ENCODE peak calls at places on chromosomes 12 and 14, in eight cellular contexts. A is HS-5, Z is hypothalamus, G is H54, T is HFFc6, W is AG08395, D is NCI-H2081, S is T-helper 1 cell. B is an unnamed sample.

GRCh38 chr14:99511421-99512109 is 30.4 kb downstream of the CCNK start:
- DNase-seq in A (no peak), Z (peak), G (no peak), T (no peak), W (no peak), D (no peak), S (no peak), B (no peak)

GRCh38 chr12:108618079-108618952 is 15.4 kb downstream of the SELPLG start:
- DNase-seq in A (no peak), Z (peak), G (peak), T (peak), W (peak), D (peak), S (peak), B (peak)

GRCh38 chr14:33805593-33805992 is 145.3 kb downstream of the EGLN3 start:
- DNase-seq in A (no peak), Z (peak), G (no peak), T (no peak), W (no peak), D (no peak), S (no peak), B (no peak)

GRCh38 chr14:25993830-25994229 is 604.0 kb downstream of the NOVA1 start:
- DNase-seq in A (no peak), Z (no peak), G (no peak), T (no peak), W (no peak), D (no peak), S (no peak), B (no peak)

GRCh38 chr14:87615822-87616679 is 376.9 kb downstream of the GALC start:
- DNase-seq in A (no peak), Z (peak), G (peak), T (no peak), W (peak), D (peak), S (no peak), B (no peak)

GRCh38 chr12:49223122-49223521 is 34.2 kb upstream of the TUBA1A start:
- DNase-seq in A (no peak), Z (no peak), G (no peak), T (no peak), W (no peak), D (no peak), S (no peak), B (no peak)

GRCh38 chr14:56005580-56006053 is 112.6 kb upstream of the PELI2 start:
- DNase-seq in A (no peak), Z (peak), G (no peak), T (no peak), W (peak), D (no peak), S (no peak), B (peak)

GRCh38 chr14:87153901-87154300 is 839.1 kb downstream of the GALC start:
- DNase-seq in A (no peak), Z (no peak), G (no peak), T (no peak), W (no peak), D (no peak), S (no peak), B (no peak)

GRCh38 chr12:73964641-73965040 is 573.0 kb upstream of the ATXN7L3B start:
- DNase-seq in A (no peak), Z (no peak), G (no peak), T (no peak), W (no peak), D (no peak), S (no peak), B (no peak)

GRCh38 chr14:50013198-50013918 is 103.0 kb downstream of the VCPKMT start:
- DNase-seq in A (no peak), Z (no peak), G (peak), T (peak), W (no peak), D (no peak), S (no peak), B (no peak)

GRCh38 chr12:52956987-52957386 is 8.1 kb downstream of the KRT18 start:
- DNase-seq in A (no peak), Z (no peak), G (no peak), T (no peak), W (no peak), D (peak), S (no peak), B (no peak)

GRCh38 chr14:96625436-96625945 is 123.3 kb downstream of the PAPOLA start:
- DNase-seq in A (no peak), Z (no peak), G (no peak), T (no peak), W (no peak), D (no peak), S (no peak), B (no peak)

GRCh38 chr12:52189376-52190174 is 2.2 kb downstream of the KRT80 start:
- DNase-seq in A (no peak), Z (no peak), G (no peak), T (peak), W (peak), D (no peak), S (no peak), B (no peak)

GRCh38 chr14:50545618-50546017 is 13.2 kb upstream of the MAP4K5 start:
- DNase-seq in A (no peak), Z (no peak), G (no peak), T (no peak), W (no peak), D (no peak), S (no peak), B (no peak)

GRCh38 chr12:113934946-113935345 is 31.2 kb downstream of the RBM19 start:
- DNase-seq in A (no peak), Z (no peak), G (no peak), T (no peak), W (no peak), D (no peak), S (no peak), B (no peak)

GRCh38 chr14:51547701-51548100 is 104.0 kb upstream of the FRMD6 start:
- DNase-seq in A (no peak), Z (no peak), G (no peak), T (no peak), W (no peak), D (no peak), S (no peak), B (no peak)